ENCODE peak calls at places on chromosomes 16 and 17, in eight cellular contexts. J is fibroblast of lung; X is tibial artery; T is mesendoderm; S is A549; R is PC-3; B is esophagus squamous epithelium; O is CD4-positive, alpha-beta memory T cell. C is an unnamed sample.
A peak's percentile ranks its signal among the peaks of the same experiment; 100 is the strongest.

GRCh38 chr17:71203953-71204352 is 916.9 kb upstream of the SOX9 start:
- DNase-seq in S (no peak), X (no peak), R (peak; percentile 34), O (no peak), J (no peak), B (no peak), T (no peak), C (no peak)

GRCh38 chr17:45256114-45256966 is 5.6 kb downstream of the SPATA32 start:
- DNase-seq in S (no peak), R (no peak), O (no peak), X (no peak), T (peak; percentile 46), J (no peak), B (no peak), C (no peak)

GRCh38 chr17:59154721-59155438 is at the start of gene SKA2:
- DNase-seq in S (peak; percentile 100), J (no peak), X (peak; percentile 96), B (peak; percentile 98), T (peak; percentile 100), O (no peak), R (peak; percentile 100), C (peak; percentile 96)

GRCh38 chr16:57781741-57782606 is 20.3 kb downstream of the KIFC3 start:
- DNase-seq in T (no peak), O (no peak), X (no peak), R (no peak), B (no peak), S (no peak), J (peak; percentile 61), C (no peak)

GRCh38 chr17:49777577-49777976 is 10.9 kb upstream of the KAT7 start:
- DNase-seq in S (no peak), O (no peak), X (no peak), J (no peak), T (no peak), B (no peak), R (no peak), C (no peak)

GRCh38 chr17:75059369-75060345 is 12.6 kb downstream of the KCTD2 start:
- DNase-seq in S (peak; percentile 70), O (no peak), X (peak; percentile 39), T (peak; percentile 55), J (peak; percentile 50), B (no peak), R (peak; percentile 60), C (no peak)

GRCh38 chr17:47197821-47198220 is 8.7 kb upstream of the CDC27 start:
- DNase-seq in R (no peak), O (no peak), J (peak; percentile 20), S (no peak), T (peak; percentile 15), X (no peak), B (no peak), C (no peak)

GRCh38 chr16:5438591-5438990 is 341.0 kb upstream of the EEF2KMT start:
- DNase-seq in S (no peak), T (peak; percentile 26), O (no peak), B (no peak), J (no peak), R (no peak), X (no peak), C (no peak)

GRCh38 chr17:45783593-45784292 is 377 bp upstream of the CRHR1 start:
- DNase-seq in S (no peak), B (no peak), R (no peak), O (no peak), X (no peak), J (no peak), T (peak; percentile 69), C (no peak)

GRCh38 chr17:81239714-81240555 is 817 bp downstream of the NDUFAF8 start:
- DNase-seq in S (peak; percentile 54), O (peak; percentile 26), T (no peak), R (peak; percentile 22), B (no peak), J (no peak), X (no peak), C (no peak)

GRCh38 chr16:27408012-27408601 is 6.1 kb downstream of the IL21R start:
- DNase-seq in O (no peak), X (no peak), S (no peak), J (peak; percentile 73), T (no peak), B (no peak), R (no peak), C (no peak)
- H3K4me1 ChIP-seq in O (peaks cover 85% of the 10 kb centered on the region), X (no peaks in the 10 kb centered on the region), S (peaks cover 4% of the 10 kb centered on the region), J (peaks cover 3% of the 10 kb centered on the region), T (no peaks in the 10 kb centered on the region), B (peaks cover 14% of the 10 kb centered on the region), R (no peaks in the 10 kb centered on the region), C (no peaks in the 10 kb centered on the region)

GRCh38 chr16:25010542-25010941 is 4.6 kb downstream of the ARHGAP17 start:
- DNase-seq in B (no peak), S (no peak), O (no peak), X (no peak), T (no peak), R (no peak), J (no peak), C (no peak)
- H3K4me3 ChIP-seq in B (no peak overlapping the region), S (no peak overlapping the region), O (no peak overlapping the region), X (no peak overlapping the region), T (no peak overlapping the region), R (no peak overlapping the region), J (no peak overlapping the region), C (no peak overlapping the region)

GRCh38 chr17:77887110-77887463 is 71.4 kb upstream of the TNRC6C start:
- DNase-seq in O (no peak), S (no peak), B (no peak), T (no peak), R (no peak), J (no peak), X (no peak), C (no peak)
- H3K27ac ChIP-seq in O (peak overlapping the region; percentile 95), S (no peak overlapping the region), B (peak overlapping the region; percentile 81), T (no peak overlapping the region), R (no peak overlapping the region), J (no peak overlapping the region), X (peak overlapping the region; percentile 92), C (no peak overlapping the region)

GRCh38 chr16:89407282-89407924 is 83.0 kb downstream of the ANKRD11 start:
- DNase-seq in R (no peak), X (no peak), B (no peak), S (no peak), J (no peak), O (peak; percentile 28), T (peak; percentile 44), C (no peak)

GRCh38 chr16:89409161-89409711 is 81.1 kb downstream of the ANKRD11 start:
- DNase-seq in S (no peak), R (peak; percentile 32), X (no peak), O (peak; percentile 84), B (no peak), T (peak; percentile 85), J (peak; percentile 49), C (no peak)

GRCh38 chr16:89406277-89406888 is 84.0 kb downstream of the ANKRD11 start:
- DNase-seq in X (no peak), R (no peak), B (no peak), S (no peak), O (no peak), J (no peak), T (no peak), C (peak; percentile 54)

GRCh38 chr16:89408315-89408714 is 82.0 kb downstream of the ANKRD11 start:
- DNase-seq in B (no peak), X (no peak), T (no peak), J (no peak), O (no peak), R (no peak), S (no peak), C (peak; percentile 74)

GRCh38 chr16:89407925-89408300 is 82.4 kb downstream of the ANKRD11 start:
- DNase-seq in X (peak; percentile 51), R (no peak), B (no peak), O (no peak), S (no peak), J (no peak), T (no peak), C (no peak)
- H3K4me1 ChIP-seq in X (peaks cover 34% of the 10 kb centered on the region), R (no peaks in the 10 kb centered on the region), B (peaks cover 100% of the 10 kb centered on the region), O (peaks cover 100% of the 10 kb centered on the region), S (peaks cover 61% of the 10 kb centered on the region), J (peaks cover 16% of the 10 kb centered on the region), T (peaks cover 16% of the 10 kb centered on the region), C (peaks cover 78% of the 10 kb centered on the region)

GRCh38 chr17:14361945-14362508 is 61.1 kb downstream of the HS3ST3B1 start:
- DNase-seq in X (no peak), O (no peak), S (peak; percentile 17), B (no peak), R (no peak), T (no peak), J (no peak), C (no peak)
- H3K4me3 ChIP-seq in X (no peak overlapping the region), O (no peak overlapping the region), S (no peak overlapping the region), B (no peak overlapping the region), R (no peak overlapping the region), T (no peak overlapping the region), J (no peak overlapping the region), C (no peak overlapping the region)

C was measured in pancreas.